ENCODE peak calls at places on chromosomes 12 and 14, in four cellular contexts. H is GM12878, Y is HepG2, S is HCT116. O is an unnamed sample.
A peak's percentile ranks its signal among the peaks of the same experiment; 100 is the strongest.

GRCh38 chr14:56133547-56133946 is 15.3 kb downstream of the PELI2 start:
- DNase-seq in Y (no peak), S (no peak), H (no peak), O (no peak)

GRCh38 chr12:6074394-6074793 is 50.1 kb downstream of the VWF start:
- DNase-seq in S (no peak), Y (no peak), H (no peak), O (no peak)

GRCh38 chr14:35341454-35342159 is 49.4 kb downstream of the PSMA6 start:
- DNase-seq in S (peak; percentile 45), Y (peak; percentile 91), H (no peak), O (no peak)

GRCh38 chr12:130513572-130513971 is 175.9 kb downstream of the PIWIL1 start:
- DNase-seq in Y (no peak), H (no peak), S (no peak), O (no peak)

GRCh38 chr12:29882771-29883315 is 99.1 kb upstream of the TMTC1 start:
- DNase-seq in Y (no peak), H (no peak), S (no peak), O (no peak)

GRCh38 chr12:109394891-109395290 is 47.2 kb downstream of the MYO1H start:
- DNase-seq in Y (no peak), S (no peak), H (no peak), O (no peak)

GRCh38 chr12:127548123-127548553 is 718.8 kb upstream of the TMEM132C start:
- DNase-seq in S (no peak), H (no peak), Y (no peak), O (no peak)

GRCh38 chr12:95633049-95633545 is 81.8 kb upstream of the USP44 start:
- DNase-seq in S (peak; percentile 87), Y (peak; percentile 33), H (no peak), O (no peak)

GRCh38 chr12:125015680-125016310 is 22.4 kb downstream of the BRI3BP start:
- DNase-seq in S (no peak), H (no peak), Y (no peak), O (no peak)

GRCh38 chr12:90099288-90099687 is 390.6 kb upstream of the ATP2B1 start:
- DNase-seq in S (no peak), Y (no peak), H (no peak), O (no peak)

GRCh38 chr14:71524321-71524982 is 407.8 kb upstream of the RGS6 start:
- DNase-seq in H (peak; percentile 64), S (no peak), Y (no peak), O (no peak)

GRCh38 chr12:17215754-17216153 is 609.8 kb upstream of the LMO3 start:
- DNase-seq in S (peak; percentile 0), Y (no peak), H (no peak), O (no peak)

GRCh38 chr12:87280356-87280755 is 748.8 kb downstream of the C12orf50 start:
- DNase-seq in Y (no peak), S (no peak), H (peak; percentile 21), O (no peak)

GRCh38 chr14:42014301-42014700 is 407.6 kb downstream of the LRFN5 start:
- DNase-seq in H (no peak), S (no peak), Y (no peak), O (no peak)

GRCh38 chr14:36555998-36556743 is 26.2 kb downstream of the NKX2-8 start:
- DNase-seq in Y (no peak), H (no peak), S (no peak), O (no peak)

GRCh38 chr12:52141875-52142274 is 49.9 kb downstream of the KRT80 start:
- DNase-seq in Y (no peak), S (no peak), H (no peak), O (no peak)

GRCh38 chr12:52141306-52141705 is 50.5 kb downstream of the KRT80 start:
- DNase-seq in H (no peak), Y (no peak), S (no peak), O (no peak)

GRCh38 chr12:52139579-52140062 is 52.2 kb downstream of the KRT80 start:
- DNase-seq in S (no peak), H (no peak), Y (no peak), O (no peak)

GRCh38 chr12:52144512-52145227 is 47.1 kb downstream of the KRT80 start:
- DNase-seq in H (no peak), Y (no peak), S (no peak), O (no peak)

DNA sequence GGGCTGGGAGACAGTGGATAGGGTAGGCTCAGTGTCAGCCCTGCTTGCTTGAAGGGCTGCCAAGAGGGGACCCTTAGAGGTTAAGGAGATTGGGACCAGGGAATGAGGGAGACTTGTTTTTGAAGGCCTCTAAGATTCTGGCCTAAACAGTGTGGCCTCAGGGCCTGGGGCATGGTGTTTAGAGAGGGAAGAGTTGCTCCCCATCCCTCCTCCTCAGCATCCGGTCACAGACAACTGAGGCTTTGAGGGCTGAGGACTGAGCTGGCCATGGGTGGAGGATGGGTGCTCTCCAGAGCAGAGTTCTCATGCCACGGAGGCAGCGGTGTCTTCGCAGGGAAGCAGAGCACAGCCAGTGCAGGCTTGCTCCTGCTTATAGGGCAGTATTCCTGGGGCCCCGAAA is 49.4 kb downstream of the KRT80 start:
- DNase-seq in H (no peak), S (no peak), Y (no peak), O (no peak)
- H3K9ac ChIP-seq in H (no peak overlapping the region), S (peak overlapping the region; percentile 91), Y (no peak overlapping the region), O (no peak overlapping the region)

DNA sequence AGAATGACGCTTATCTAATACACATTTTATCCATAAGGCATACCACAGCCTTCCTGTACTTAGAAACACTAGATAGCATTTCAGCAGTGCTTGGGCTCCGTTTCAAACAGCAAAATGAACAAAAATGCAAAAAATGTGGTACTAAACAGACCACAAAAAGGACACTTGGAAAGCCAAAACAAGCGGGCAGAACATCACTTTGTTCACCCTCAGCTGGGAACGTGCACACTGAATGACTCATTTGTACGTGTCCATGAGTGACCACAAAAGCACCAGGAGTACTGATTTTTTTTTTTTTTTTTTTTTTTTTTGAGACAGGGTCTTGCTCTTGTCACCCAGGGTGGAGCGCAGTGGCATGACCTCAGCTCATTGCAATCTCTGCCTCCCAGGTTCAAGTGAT is 8.9 kb upstream of the FOXN3 start:
- DNase-seq in H (peak; percentile 85), Y (peak; percentile 41), S (peak; percentile 48), O (no peak)
- TF ChIP-seq POLR2AphosphoS5 in H (no peak), Y (no peak), S (no peak), O (no peak)

GRCh38 chr12:114400395-114400794 is 5.5 kb downstream of the TBX5 start:
- DNase-seq in S (no peak), H (no peak), Y (no peak), O (no peak)

GRCh38 chr12:114401346-114402320 is 4.3 kb downstream of the TBX5 start:
- DNase-seq in H (no peak), S (no peak), Y (no peak), O (no peak)

GRCh38 chr12:114397978-114398881 is 7.7 kb downstream of the TBX5 start:
- DNase-seq in H (no peak), Y (no peak), S (no peak), O (no peak)

GRCh38 chr12:114400925-114401324 is 5.0 kb downstream of the TBX5 start:
- DNase-seq in Y (no peak), S (no peak), H (no peak), O (no peak)

DNA sequence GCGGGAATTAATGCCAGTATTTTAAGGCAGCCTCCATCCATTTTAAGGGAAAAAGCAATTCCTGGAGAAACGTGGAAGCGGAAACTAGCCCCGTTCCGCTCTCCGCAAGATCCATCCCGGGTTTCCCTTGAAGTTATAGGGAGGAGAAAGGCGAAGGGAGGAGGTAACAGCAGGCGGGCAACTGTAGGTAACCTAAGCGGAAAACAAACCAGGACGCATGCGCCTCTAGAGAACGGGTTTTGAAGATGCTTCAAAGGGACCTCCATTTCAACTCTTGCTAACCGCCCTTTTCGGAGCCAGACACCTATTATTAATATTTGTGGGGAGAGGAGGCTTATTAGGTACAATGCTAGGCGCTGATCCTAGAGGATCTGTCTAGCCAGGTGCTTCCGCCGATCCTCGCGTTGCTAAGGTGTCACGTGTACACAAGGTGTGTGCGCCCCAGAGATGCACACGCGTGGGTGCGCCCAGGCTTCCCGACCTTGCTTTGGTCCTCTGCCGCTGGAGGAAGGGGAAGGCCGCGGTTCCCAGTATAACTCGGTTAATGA is 6.2 kb downstream of the TBX5 start:
- DNase-seq in H (no peak), Y (no peak), S (peak; percentile 62), O (no peak)
- H3K9me3 ChIP-seq in H (no peaks in the 10 kb centered on the region), Y (no peaks in the 10 kb centered on the region), S (no peaks in the 10 kb centered on the region), O (no peaks in the 10 kb centered on the region)

DNA sequence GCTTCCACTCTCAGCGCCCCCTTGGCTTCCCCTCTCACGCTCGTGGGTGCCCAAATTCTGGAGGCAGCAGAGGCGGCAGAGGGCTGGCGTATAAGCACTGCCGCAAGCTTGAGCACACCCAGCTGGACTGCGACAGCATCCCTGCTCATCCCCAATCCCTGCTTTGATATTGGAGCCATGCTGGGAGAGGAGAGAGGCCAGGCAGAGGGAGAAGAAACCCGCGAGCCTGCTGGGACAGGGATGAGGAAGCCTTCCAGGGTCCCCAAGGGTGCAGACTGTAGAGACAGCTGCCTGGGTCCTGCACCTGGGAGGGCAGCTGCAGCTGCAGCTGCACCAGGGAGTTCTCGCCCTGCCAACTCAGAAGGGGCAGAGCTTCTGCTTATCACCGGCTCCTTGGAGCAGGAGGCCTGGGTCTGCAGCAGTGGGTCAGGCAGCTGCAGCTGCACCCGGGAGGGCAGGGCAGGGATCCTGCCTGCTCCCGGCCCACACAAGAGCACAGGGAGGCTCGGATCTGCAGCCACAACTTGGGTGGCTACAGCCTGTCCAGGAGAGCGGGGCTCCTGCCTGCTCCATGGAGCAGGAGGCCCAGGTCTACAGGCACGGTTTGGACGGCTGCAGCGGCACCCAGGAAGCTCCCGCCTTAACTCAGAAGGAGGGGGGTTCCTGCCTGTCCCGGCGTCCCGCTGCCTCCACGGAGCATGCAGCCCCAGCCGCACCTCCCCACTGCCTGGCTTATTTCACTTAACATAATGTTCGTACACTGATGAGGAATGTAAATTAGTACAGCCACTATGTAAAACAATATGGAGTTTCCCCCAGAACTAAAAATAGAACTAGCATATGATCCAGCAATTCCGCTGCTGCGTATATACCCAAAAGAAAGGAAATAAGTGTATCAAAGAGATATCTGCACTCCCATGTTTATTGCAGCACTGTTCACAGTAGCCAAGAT is 60.4 kb upstream of the SGPP1 start:
- DNase-seq in Y (no peak), S (no peak), H (no peak), O (no peak)
- H3K9ac ChIP-seq in Y (no peak overlapping the region), S (no peak overlapping the region), H (no peak overlapping the region), O (no peak overlapping the region)

DNA sequence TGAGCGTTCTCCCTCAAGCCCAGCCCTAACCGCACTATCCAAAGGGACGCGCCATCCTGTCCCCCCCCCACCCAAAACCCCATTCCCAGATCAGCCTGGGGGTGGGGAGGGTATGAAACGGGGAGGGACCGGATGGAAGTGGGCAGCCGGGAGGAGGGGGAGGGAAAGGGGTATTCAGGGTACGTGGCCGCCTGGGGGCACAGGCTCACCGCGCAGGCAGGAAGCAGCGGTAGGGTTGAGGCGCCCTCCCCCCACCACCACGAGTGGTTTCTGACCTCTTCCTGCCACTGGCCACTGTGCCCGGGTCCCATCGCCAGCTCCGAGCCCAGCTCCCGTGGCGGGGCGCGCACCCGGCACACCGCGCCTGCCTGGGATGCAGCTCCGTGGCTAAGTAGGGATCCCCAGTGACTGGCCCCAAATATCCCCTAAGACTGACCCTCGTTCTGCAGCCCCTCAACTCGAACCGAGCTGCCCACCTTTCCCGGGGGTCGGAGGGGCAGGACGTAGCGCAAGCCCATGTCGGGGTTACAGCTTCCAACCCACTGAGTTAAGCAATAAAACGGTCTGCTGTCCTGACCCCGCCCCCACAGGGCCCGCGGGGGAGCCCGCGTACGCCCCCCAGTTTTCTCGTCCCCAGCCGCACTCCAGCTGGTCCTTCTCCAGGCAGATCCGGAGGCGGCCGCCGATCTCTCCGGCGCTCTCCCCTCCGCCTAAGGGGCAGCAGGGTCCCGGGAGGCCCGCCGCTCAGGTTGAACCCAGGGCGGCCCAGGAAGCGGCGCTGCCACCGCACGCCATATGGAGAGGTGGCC is 1.2 kb downstream of the ACTN1 start:
- DNase-seq in S (no peak), Y (no peak), H (no peak), O (no peak)
- TF ChIP-seq POLR2AphosphoS5 in S (peak; percentile 74), Y (peak; percentile 61), H (no peak), O (peak; percentile 22)

GRCh38 chr12:132953771-132954170 is 2.3 kb downstream of the ZNF605 start:
- DNase-seq in H (no peak), S (no peak), Y (no peak), O (no peak)
- H3K9me3 ChIP-seq in H (peaks cover 34% of the 10 kb centered on the region), S (peaks cover 25% of the 10 kb centered on the region), Y (peaks cover 60% of the 10 kb centered on the region), O (peaks cover 11% of the 10 kb centered on the region)